ENCODE peak calls at places on chromosome 10, in six cellular contexts. G is thyroid gland, D is fibroblast of pulmonary artery, N is WERI-Rb-1, H is mesendoderm, K is fibroblast of lung. X is an unnamed sample.

GRCh38 chr10:28842321-28842720 is 165.0 kb downstream of the BAMBI start:
- DNase-seq in G (no peak), D (peak), N (no peak), H (no peak), K (peak), X (peak)

GRCh38 chr10:70743430-70743788 is 41.8 kb downstream of the TBATA start:
- DNase-seq in G (no peak), D (no peak), N (no peak), H (no peak), K (no peak), X (no peak)

GRCh38 chr10:34135515-34135914 is 679.6 kb downstream of the PARD3 start:
- DNase-seq in G (no peak), D (no peak), N (no peak), H (no peak), K (no peak), X (no peak)

GRCh38 chr10:24851595-24851994 is 100.8 kb downstream of the PRTFDC1 start:
- DNase-seq in G (no peak), D (peak), N (no peak), H (no peak), K (peak), X (peak)

GRCh38 chr10:104689105-104689504 is 48.0 kb downstream of the SORCS3 start:
- DNase-seq in G (no peak), D (no peak), N (no peak), H (no peak), K (no peak), X (no peak)

GRCh38 chr10:105759741-105760140 is 1118.7 kb downstream of the SORCS3 start:
- DNase-seq in G (no peak), D (no peak), N (no peak), H (no peak), K (no peak), X (no peak)

GRCh38 chr10:44715081-44715480 is 196.1 kb upstream of the TMEM72 start:
- DNase-seq in G (no peak), D (peak), N (no peak), H (no peak), K (no peak), X (peak)

GRCh38 chr10:67837519-67838314 is at the start of gene DNAJC12:
- DNase-seq in G (no peak), D (peak), N (peak), H (peak), K (peak), X (peak)

GRCh38 chr10:670038-670437 is 19.4 kb downstream of the DIP2C start:
- DNase-seq in G (no peak), D (no peak), N (no peak), H (no peak), K (no peak), X (no peak)

GRCh38 chr10:35208949-35209613 is 82.4 kb downstream of the CREM start:
- DNase-seq in G (no peak), D (no peak), N (no peak), H (no peak), K (no peak), X (no peak)

GRCh38 chr10:78381072-78381471 is 347.4 kb downstream of the RPS24 start:
- DNase-seq in G (no peak), D (no peak), N (no peak), H (no peak), K (no peak), X (no peak)

GRCh38 chr10:116809528-116810500 is 39.5 kb upstream of the ENO4 start:
- DNase-seq in G (peak), D (peak), N (no peak), H (peak), K (no peak), X (no peak)

GRCh38 chr10:69409968-69410367 is 6.8 kb downstream of the TACR2 start:
- DNase-seq in G (no peak), D (no peak), N (no peak), H (no peak), K (no peak), X (no peak)

GRCh38 chr10:17214486-17214885 is 13.0 kb upstream of the TRDMT1 start:
- DNase-seq in G (no peak), D (peak), N (no peak), H (no peak), K (no peak), X (peak)

GRCh38 chr10:17215782-17216122 is 12.3 kb upstream of the VIM start:
- DNase-seq in G (no peak), D (no peak), N (no peak), H (no peak), K (no peak), X (no peak)

GRCh38 chr10:17213646-17214349 is 12.3 kb upstream of the TRDMT1 start:
- DNase-seq in G (no peak), D (peak), N (no peak), H (no peak), K (peak), X (peak)

GRCh38 chr10:17216217-17216900 is 11.7 kb upstream of the VIM start:
- DNase-seq in G (no peak), D (peak), N (no peak), H (peak), K (peak), X (peak)

GRCh38 chr10:17214991-17215781 is 12.9 kb upstream of the VIM start:
- DNase-seq in G (no peak), D (peak), N (no peak), H (no peak), K (peak), X (peak)
- H3K4me3 ChIP-seq in G (no peak), D (no peak), N (no peak), H (no peak), K (peak), X (peak)

DNA sequence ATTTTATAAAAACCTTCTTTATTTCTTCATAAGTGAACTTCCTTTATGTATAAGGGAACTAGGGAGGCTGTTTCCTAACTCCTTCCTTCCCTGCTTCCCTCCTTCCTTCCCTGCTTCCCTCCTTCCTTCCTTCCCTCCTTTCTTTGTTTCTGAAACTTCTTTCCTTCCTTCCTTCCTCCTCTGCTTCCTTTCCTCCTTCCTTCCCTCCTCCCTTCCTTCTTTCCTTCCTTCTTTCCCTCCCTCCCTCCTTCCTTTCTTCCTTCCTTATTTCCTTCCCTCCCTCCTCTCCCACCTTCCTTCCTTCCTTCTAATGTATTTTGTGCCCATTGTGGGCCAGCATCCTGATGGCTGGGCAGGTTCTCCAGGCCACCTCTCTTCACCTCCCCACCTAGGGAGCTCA is 26.8 kb upstream of the UCN3 start:
- DNase-seq in G (no peak), D (no peak), N (no peak), H (no peak), K (no peak), X (no peak)
- H3K4me3 ChIP-seq in G (no peak), D (no peak), N (no peak), H (no peak), K (no peak), X (no peak)

GRCh38 chr10:8636371-8636770 is 581.9 kb downstream of the GATA3 start:
- DNase-seq in G (no peak), D (no peak), N (no peak), H (no peak), K (no peak), X (no peak)

GRCh38 chr10:8639601-8640000 is 585.1 kb downstream of the GATA3 start:
- DNase-seq in G (no peak), D (peak), N (no peak), H (no peak), K (no peak), X (no peak)

GRCh38 chr10:8638088-8638672 is 583.7 kb downstream of the GATA3 start:
- DNase-seq in G (no peak), D (no peak), N (no peak), H (no peak), K (no peak), X (no peak)

GRCh38 chr10:8640878-8641277 is 586.4 kb downstream of the GATA3 start:
- DNase-seq in G (no peak), D (no peak), N (no peak), H (no peak), K (no peak), X (no peak)

DNA sequence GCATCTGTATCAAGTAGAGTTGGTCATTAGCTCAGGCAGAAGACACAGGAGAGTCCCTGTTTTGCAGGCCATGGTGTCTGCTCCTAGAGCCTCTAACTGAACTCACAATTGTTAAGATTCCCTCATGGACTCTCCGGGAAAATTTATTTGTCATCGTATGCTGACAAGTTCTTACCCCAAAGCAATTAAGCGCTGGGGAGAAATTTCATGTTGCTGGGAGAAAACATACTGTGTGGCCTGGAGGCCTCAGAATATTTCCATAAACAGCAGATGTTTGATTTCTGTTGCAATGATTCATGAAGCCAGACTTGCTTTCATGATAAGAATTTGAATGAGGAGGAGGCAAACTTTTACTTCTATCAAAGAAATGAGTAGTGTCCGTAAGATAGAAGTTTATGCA is 583.2 kb downstream of the GATA3 start:
- DNase-seq in G (no peak), D (peak), N (no peak), H (no peak), K (no peak), X (no peak)
- H3K4me3 ChIP-seq in G (no peak), D (no peak), N (no peak), H (no peak), K (no peak), X (no peak)

DNA sequence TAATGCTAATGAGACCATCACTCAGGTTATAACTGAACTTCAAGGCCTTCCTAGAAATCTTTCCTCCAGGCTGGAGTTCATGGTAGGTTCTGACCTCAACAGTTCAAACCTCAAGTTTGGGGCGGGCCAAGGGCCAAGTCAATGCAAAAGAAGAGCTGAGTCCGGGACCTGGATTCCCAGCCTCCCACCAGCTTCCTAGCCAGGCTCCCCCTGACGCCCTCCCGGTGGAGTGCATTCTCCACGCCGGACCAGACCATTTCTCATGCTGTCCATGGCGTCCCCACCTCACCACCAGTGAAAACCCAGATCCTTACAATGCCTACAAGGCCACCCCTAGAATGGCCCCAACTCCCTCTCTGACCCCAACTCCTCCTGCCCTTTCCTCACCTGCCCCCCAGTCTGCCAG is 834 bp upstream of the PDLIM1 start:
- DNase-seq in G (no peak), D (no peak), N (no peak), H (no peak), K (no peak), X (no peak)
- H3K4me3 ChIP-seq in G (no peak), D (no peak), N (no peak), H (no peak), K (no peak), X (no peak)